ENCODE peak calls at places on chromosome 21, in seven cellular contexts. H is stimulated activated CD4-positive, alpha-beta T cell treated with anti-CD3 and anti-CD28 coated beads, Interleukin-2, amount 100 ng/mL, for 48 hours; N is Caco-2; C is T-cell; K is ureter; M is NCI-H1105; V is GM03348. X is an unnamed sample.

GRCh38 chr21:31366825-31367224 is 22.8 kb upstream of the TIAM1 start:
- DNase-seq in M (no peak), N (no peak), H (no peak), V (no peak), C (no peak), K (peak), X (no peak)

GRCh38 chr21:41138711-41139110 is 29.2 kb upstream of the BACE2 start:
- DNase-seq in V (no peak), C (no peak), K (no peak), M (no peak), H (no peak), N (no peak), X (no peak)

GRCh38 chr21:45286671-45287437 is 841 bp downstream of the POFUT2 start:
- DNase-seq in H (no peak), N (no peak), C (no peak), V (peak), K (peak), M (no peak), X (no peak)

GRCh38 chr21:34362670-34363069 is 1.1 kb upstream of the KCNE2 start:
- DNase-seq in M (no peak), C (no peak), V (no peak), K (no peak), N (no peak), H (no peak), X (no peak)

GRCh38 chr21:31293986-31294385 is 50.1 kb downstream of the TIAM1 start:
- DNase-seq in K (no peak), V (peak), N (no peak), H (peak), M (no peak), C (no peak), X (no peak)

GRCh38 chr21:26800001-26800400 is 45.2 kb downstream of the ADAMTS1 start:
- DNase-seq in H (no peak), N (no peak), M (no peak), C (no peak), K (no peak), V (no peak), X (no peak)

GRCh38 chr21:23249760-23250159 is 2251.6 kb downstream of the NCAM2 start:
- DNase-seq in H (no peak), N (no peak), M (no peak), C (no peak), K (no peak), V (no peak), X (no peak)

GRCh38 chr21:38266732-38267131 is 9.9 kb downstream of the KCNJ15 start:
- DNase-seq in H (no peak), K (no peak), C (no peak), V (peak), M (no peak), N (no peak), X (no peak)

GRCh38 chr21:38306407-38306806 is 49.6 kb downstream of the KCNJ15 start:
- DNase-seq in V (peak), N (no peak), C (no peak), M (no peak), K (no peak), H (no peak), X (no peak)

GRCh38 chr21:20040768-20041167 is 957.4 kb upstream of the NCAM2 start:
- DNase-seq in H (no peak), K (no peak), N (no peak), V (no peak), C (no peak), M (no peak), X (no peak)

GRCh38 chr21:34807881-34808568 is 139.2 kb downstream of the CLIC6 start:
- DNase-seq in M (no peak), C (peak), V (peak), H (peak), N (no peak), K (no peak), X (no peak)

GRCh38 chr21:37061926-37062591 is 10.8 kb downstream of the PIGP start:
- DNase-seq in N (no peak), K (no peak), C (no peak), H (no peak), V (peak), M (no peak), X (no peak)

GRCh38 chr21:39441502-39442475 is 3.8 kb downstream of the LCA5L start:
- DNase-seq in M (peak), K (no peak), V (peak), H (no peak), N (peak), C (no peak), X (peak)

GRCh38 chr21:16376673-16377072 is 646.9 kb downstream of the USP25 start:
- DNase-seq in K (no peak), N (no peak), V (no peak), H (no peak), C (no peak), M (no peak), X (no peak)

X was measured in NCI-H510A.